ENCODE peak calls at places on chromosomes 2 and 18, in eight cellular contexts. One of them, this sample, is unnamed.

GRCh38 chr2:200812122-200813022 is 662 bp downstream of the BZW1 start:
- DNase-seq in astrocyte: peak
- DNase-seq in NB4: peak
- DNase-seq in endothelial cell: peak
- DNase-seq in WTC11: peak
- DNase-seq in RWPE1: peak
- DNase-seq in CD4-positive, alpha-beta T cell: peak
- DNase-seq in mammary epithelial cell: peak
- DNase-seq in this sample: peak

GRCh38 chr18:59286341-59286740 is 13.1 kb upstream of the RAX start:
- DNase-seq in astrocyte: no peak
- DNase-seq in mammary epithelial cell: no peak
- DNase-seq in CD4-positive, alpha-beta T cell: no peak
- DNase-seq in NB4: no peak
- DNase-seq in WTC11: no peak
- DNase-seq in RWPE1: no peak
- DNase-seq in endothelial cell: no peak
- DNase-seq in this sample: no peak

GRCh38 chr2:183057333-183057985 is 19.2 kb upstream of the NCKAP1 start:
- DNase-seq in RWPE1: no peak
- DNase-seq in endothelial cell: no peak
- DNase-seq in WTC11: no peak
- DNase-seq in CD4-positive, alpha-beta T cell: no peak
- DNase-seq in mammary epithelial cell: no peak
- DNase-seq in NB4: no peak
- DNase-seq in astrocyte: no peak
- DNase-seq in this sample: no peak

GRCh38 chr18:323253-323622 is 55.4 kb upstream of the THOC1 start:
- DNase-seq in RWPE1: no peak
- DNase-seq in mammary epithelial cell: no peak
- DNase-seq in CD4-positive, alpha-beta T cell: no peak
- DNase-seq in astrocyte: peak
- DNase-seq in NB4: peak
- DNase-seq in endothelial cell: no peak
- DNase-seq in WTC11: no peak
- DNase-seq in this sample: peak

GRCh38 chr2:70626254-70626990 is 72.8 kb upstream of the TGFA start:
- DNase-seq in NB4: no peak
- DNase-seq in mammary epithelial cell: no peak
- DNase-seq in astrocyte: no peak
- DNase-seq in CD4-positive, alpha-beta T cell: no peak
- DNase-seq in RWPE1: no peak
- DNase-seq in WTC11: peak
- DNase-seq in endothelial cell: no peak
- DNase-seq in this sample: no peak

GRCh38 chr18:79578396-79579260 is 101.0 kb upstream of the CTDP1 start:
- DNase-seq in endothelial cell: no peak
- DNase-seq in WTC11: no peak
- DNase-seq in NB4: no peak
- DNase-seq in CD4-positive, alpha-beta T cell: no peak
- DNase-seq in astrocyte: no peak
- DNase-seq in RWPE1: no peak
- DNase-seq in mammary epithelial cell: no peak
- DNase-seq in this sample: no peak

GRCh38 chr2:27765621-27766286 is 5.8 kb upstream of the MRPL33 start:
- DNase-seq in RWPE1: no peak
- DNase-seq in CD4-positive, alpha-beta T cell: peak
- DNase-seq in endothelial cell: peak
- DNase-seq in NB4: no peak
- DNase-seq in astrocyte: peak
- DNase-seq in mammary epithelial cell: peak
- DNase-seq in WTC11: no peak
- DNase-seq in this sample: no peak

GRCh38 chr2:173881466-173881865 is 83.7 kb downstream of the SP3 start:
- DNase-seq in NB4: no peak
- DNase-seq in endothelial cell: no peak
- DNase-seq in WTC11: no peak
- DNase-seq in mammary epithelial cell: no peak
- DNase-seq in astrocyte: peak
- DNase-seq in RWPE1: no peak
- DNase-seq in CD4-positive, alpha-beta T cell: no peak
- DNase-seq in this sample: peak

GRCh38 chr2:16142383-16143361 is 202.3 kb downstream of the MYCN start:
- DNase-seq in endothelial cell: no peak
- DNase-seq in mammary epithelial cell: no peak
- DNase-seq in astrocyte: no peak
- DNase-seq in WTC11: no peak
- DNase-seq in RWPE1: no peak
- DNase-seq in NB4: no peak
- DNase-seq in CD4-positive, alpha-beta T cell: no peak
- DNase-seq in this sample: no peak

GRCh38 chr2:5594288-5594687 is 97.9 kb upstream of the SOX11 start:
- DNase-seq in CD4-positive, alpha-beta T cell: no peak
- DNase-seq in mammary epithelial cell: no peak
- DNase-seq in RWPE1: no peak
- DNase-seq in NB4: no peak
- DNase-seq in WTC11: no peak
- DNase-seq in endothelial cell: no peak
- DNase-seq in astrocyte: peak
- DNase-seq in this sample: no peak

GRCh38 chr2:128326296-128326790 is 7.7 kb upstream of the HS6ST1 start:
- DNase-seq in NB4: no peak
- DNase-seq in CD4-positive, alpha-beta T cell: no peak
- DNase-seq in mammary epithelial cell: no peak
- DNase-seq in RWPE1: no peak
- DNase-seq in WTC11: no peak
- DNase-seq in astrocyte: no peak
- DNase-seq in endothelial cell: no peak
- DNase-seq in this sample: no peak

GRCh38 chr2:187310696-187311095 is 137.4 kb downstream of the CALCRL start:
- DNase-seq in CD4-positive, alpha-beta T cell: no peak
- DNase-seq in WTC11: no peak
- DNase-seq in endothelial cell: no peak
- DNase-seq in RWPE1: no peak
- DNase-seq in astrocyte: no peak
- DNase-seq in NB4: no peak
- DNase-seq in mammary epithelial cell: no peak
- DNase-seq in this sample: no peak

GRCh38 chr2:31568585-31569201 is 12.0 kb downstream of the SRD5A2 start:
- DNase-seq in mammary epithelial cell: no peak
- DNase-seq in NB4: no peak
- DNase-seq in WTC11: no peak
- DNase-seq in endothelial cell: no peak
- DNase-seq in CD4-positive, alpha-beta T cell: no peak
- DNase-seq in RWPE1: no peak
- DNase-seq in astrocyte: no peak
- DNase-seq in this sample: no peak

GRCh38 chr2:122873951-122874350 is 1118.5 kb downstream of the TSN start:
- DNase-seq in WTC11: no peak
- DNase-seq in CD4-positive, alpha-beta T cell: no peak
- DNase-seq in astrocyte: no peak
- DNase-seq in RWPE1: no peak
- DNase-seq in endothelial cell: no peak
- DNase-seq in NB4: no peak
- DNase-seq in mammary epithelial cell: no peak
- DNase-seq in this sample: no peak

DNA sequence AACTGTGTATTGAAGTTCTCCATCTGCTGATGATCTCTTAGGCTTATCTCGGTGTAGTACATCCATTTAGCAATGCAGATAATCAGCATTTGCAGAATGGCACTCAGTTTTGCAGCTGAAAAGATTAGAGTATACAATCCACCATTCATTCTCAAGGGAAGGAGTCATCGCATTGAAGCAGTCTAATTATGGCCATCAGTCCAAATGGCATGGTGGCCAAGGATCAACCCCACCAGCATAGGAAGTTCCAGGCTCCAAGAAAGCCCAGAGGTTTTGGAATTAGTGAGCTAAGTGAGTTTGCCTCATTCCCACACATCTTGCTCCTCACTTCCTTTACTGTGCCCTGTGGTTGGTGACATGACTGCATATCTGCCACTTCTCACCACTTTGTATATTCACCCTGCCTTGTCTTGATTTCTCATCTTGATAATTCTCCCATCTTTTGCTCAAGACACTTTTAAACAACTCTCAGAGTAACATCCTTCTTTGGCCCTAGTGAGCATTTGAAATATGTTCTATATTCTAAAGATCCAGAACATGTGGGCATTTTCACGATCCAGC is 1119.7 kb downstream of the TSN start:
- DNase-seq in astrocyte: no peak
- DNase-seq in RWPE1: no peak
- DNase-seq in WTC11: no peak
- DNase-seq in CD4-positive, alpha-beta T cell: no peak
- DNase-seq in mammary epithelial cell: no peak
- DNase-seq in endothelial cell: no peak
- DNase-seq in NB4: no peak
- DNase-seq in this sample: no peak
- TF ChIP-seq CTCF in astrocyte: no peak
- TF ChIP-seq CTCF in RWPE1: no peak
- TF ChIP-seq CTCF in WTC11: no peak
- TF ChIP-seq CTCF in CD4-positive, alpha-beta T cell: no peak
- TF ChIP-seq CTCF in mammary epithelial cell: no peak
- TF ChIP-seq CTCF in endothelial cell: no peak
- TF ChIP-seq CTCF in NB4: no peak
- TF ChIP-seq CTCF in this sample: no peak

GRCh38 chr18:47545613-47546012 is 294.2 kb upstream of the SKOR2 start:
- DNase-seq in mammary epithelial cell: no peak
- DNase-seq in NB4: no peak
- DNase-seq in CD4-positive, alpha-beta T cell: no peak
- DNase-seq in endothelial cell: no peak
- DNase-seq in WTC11: peak
- DNase-seq in astrocyte: no peak
- DNase-seq in RWPE1: no peak
- DNase-seq in this sample: peak
- TF ChIP-seq CTCF in mammary epithelial cell: no peak
- TF ChIP-seq CTCF in NB4: no peak
- TF ChIP-seq CTCF in CD4-positive, alpha-beta T cell: no peak
- TF ChIP-seq CTCF in endothelial cell: no peak
- TF ChIP-seq CTCF in WTC11: no peak
- TF ChIP-seq CTCF in astrocyte: no peak
- TF ChIP-seq CTCF in RWPE1: no peak
- TF ChIP-seq CTCF in this sample: no peak

GRCh38 chr18:69943021-69943420 is 4.7 kb downstream of the CD226 start:
- DNase-seq in CD4-positive, alpha-beta T cell: no peak
- DNase-seq in endothelial cell: no peak
- DNase-seq in WTC11: no peak
- DNase-seq in RWPE1: no peak
- DNase-seq in NB4: no peak
- DNase-seq in mammary epithelial cell: no peak
- DNase-seq in astrocyte: no peak
- DNase-seq in this sample: no peak
- TF ChIP-seq CTCF in CD4-positive, alpha-beta T cell: no peak
- TF ChIP-seq CTCF in endothelial cell: no peak
- TF ChIP-seq CTCF in WTC11: no peak
- TF ChIP-seq CTCF in RWPE1: no peak
- TF ChIP-seq CTCF in NB4: no peak
- TF ChIP-seq CTCF in mammary epithelial cell: no peak
- TF ChIP-seq CTCF in astrocyte: no peak
- TF ChIP-seq CTCF in this sample: no peak

GRCh38 chr2:166932032-166932431 is 43.8 kb downstream of the XIRP2 start:
- DNase-seq in WTC11: no peak
- DNase-seq in mammary epithelial cell: peak
- DNase-seq in RWPE1: no peak
- DNase-seq in CD4-positive, alpha-beta T cell: no peak
- DNase-seq in astrocyte: no peak
- DNase-seq in NB4: no peak
- DNase-seq in endothelial cell: no peak
- DNase-seq in this sample: no peak

DNA sequence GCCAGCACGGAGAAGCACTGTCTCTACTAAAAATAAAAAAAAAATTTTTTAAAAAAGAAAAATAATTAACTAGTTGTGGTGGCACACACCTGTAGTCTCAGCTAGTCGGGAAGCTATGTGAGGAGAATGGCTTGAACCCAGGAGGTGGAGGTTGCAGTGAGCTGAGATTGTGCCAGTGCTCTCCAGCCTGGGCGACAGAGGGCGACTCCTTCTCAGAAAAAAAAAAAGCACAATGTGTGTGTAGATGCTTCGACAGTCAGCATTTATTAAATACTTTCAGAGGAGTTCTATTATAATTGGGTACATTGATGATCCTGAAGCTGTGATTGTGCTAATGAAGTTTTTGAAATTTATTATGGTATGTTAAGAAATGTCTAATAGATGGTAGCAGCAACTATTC is 46.5 kb downstream of the XIRP2 start:
- DNase-seq in astrocyte: no peak
- DNase-seq in endothelial cell: no peak
- DNase-seq in NB4: no peak
- DNase-seq in CD4-positive, alpha-beta T cell: no peak
- DNase-seq in RWPE1: no peak
- DNase-seq in mammary epithelial cell: no peak
- DNase-seq in WTC11: no peak
- DNase-seq in this sample: no peak
- TF ChIP-seq CTCF in astrocyte: no peak
- TF ChIP-seq CTCF in endothelial cell: no peak
- TF ChIP-seq CTCF in NB4: no peak
- TF ChIP-seq CTCF in CD4-positive, alpha-beta T cell: no peak
- TF ChIP-seq CTCF in RWPE1: no peak
- TF ChIP-seq CTCF in mammary epithelial cell: no peak
- TF ChIP-seq CTCF in WTC11: no peak
- TF ChIP-seq CTCF in this sample: no peak

DNA sequence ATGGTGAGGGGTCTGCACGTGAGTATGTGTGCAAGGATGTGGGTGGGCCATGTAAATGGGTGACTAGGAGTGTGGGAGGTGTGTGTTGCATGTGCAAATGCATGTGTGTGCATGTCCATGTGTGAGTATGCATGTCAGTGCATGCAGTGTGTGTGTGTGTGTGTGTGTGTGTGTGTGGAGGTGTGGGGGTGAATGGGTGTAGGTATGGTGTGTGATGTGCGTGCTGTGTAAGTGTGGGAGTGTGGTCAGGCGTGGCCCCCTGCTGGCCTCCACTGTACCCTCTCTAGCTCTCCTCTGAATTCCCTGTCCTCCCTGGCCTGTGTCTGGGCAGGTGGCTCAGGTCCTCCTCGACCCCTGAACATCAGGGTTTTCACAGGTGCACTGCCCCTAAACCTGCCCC is 230.3 kb downstream of the CELF4 start:
- DNase-seq in endothelial cell: peak
- DNase-seq in RWPE1: no peak
- DNase-seq in mammary epithelial cell: no peak
- DNase-seq in WTC11: peak
- DNase-seq in CD4-positive, alpha-beta T cell: no peak
- DNase-seq in NB4: no peak
- DNase-seq in astrocyte: peak
- DNase-seq in this sample: peak
- TF ChIP-seq CTCF in endothelial cell: peak
- TF ChIP-seq CTCF in RWPE1: no peak
- TF ChIP-seq CTCF in mammary epithelial cell: no peak
- TF ChIP-seq CTCF in WTC11: no peak
- TF ChIP-seq CTCF in CD4-positive, alpha-beta T cell: no peak
- TF ChIP-seq CTCF in NB4: no peak
- TF ChIP-seq CTCF in astrocyte: peak
- TF ChIP-seq CTCF in this sample: no peak

This sample was measured in MCF 10A.